ENCODE peak calls at places on chromosomes 6 and 20, in seven cellular contexts. O is hepatocyte, G is GM12878, D is mesothelial cell of epicardium, A is NCI-H82, M is NCI-H524, U is EH. W is an unnamed sample.

GRCh38 chr6:107655245-107655644 is 165.3 kb downstream of the SOBP start:
- DNase-seq in O (no peak), G (no peak), D (no peak), A (peak; percentile 69), M (peak; percentile 17), U (no peak), W (no peak)

GRCh38 chr20:10404023-10404628 is 29.9 kb downstream of the MKKS start:
- DNase-seq in O (no peak), G (no peak), D (no peak), A (no peak), M (no peak), U (no peak), W (no peak)

GRCh38 chr6:123925360-123925759 is 121.7 kb downstream of the NKAIN2 start:
- DNase-seq in O (no peak), G (peak; percentile 47), D (no peak), A (no peak), M (no peak), U (no peak), W (peak; percentile 18)

GRCh38 chr6:45378324-45378926 is 691 bp upstream of the SUPT3H start:
- DNase-seq in O (no peak), G (no peak), D (peak; percentile 23), A (peak; percentile 94), M (no peak), U (no peak), W (no peak)

GRCh38 chr20:2315440-2315778 is 19.6 kb downstream of the TGM3 start:
- DNase-seq in O (no peak), G (no peak), D (no peak), A (no peak), M (no peak), U (no peak), W (no peak)

GRCh38 chr6:133505680-133506079 is 264.5 kb downstream of the EYA4 start:
- DNase-seq in O (no peak), G (no peak), D (no peak), A (no peak), M (no peak), U (no peak), W (no peak)

GRCh38 chr20:38167851-38168760 is 3.0 kb upstream of the TGM2 start:
- DNase-seq in O (peak; percentile 52), G (no peak), D (no peak), A (peak; percentile 24), M (no peak), U (peak; percentile 97), W (peak; percentile 98)

GRCh38 chr6:109182590-109182989 is 87.3 kb downstream of the CEP57L1 start:
- DNase-seq in O (no peak), G (no peak), D (no peak), A (no peak), M (no peak), U (no peak), W (no peak)

GRCh38 chr6:170165085-170165484 is 125.8 kb downstream of the DLL1 start:
- DNase-seq in O (no peak), G (no peak), D (no peak), A (no peak), M (no peak), U (no peak), W (peak; percentile 35)

GRCh38 chr20:58695895-58696375 is 3.3 kb downstream of the NPEPL1 start:
- DNase-seq in O (no peak), G (no peak), D (no peak), A (no peak), M (no peak), U (no peak), W (no peak)

GRCh38 chr6:150567823-150568383 is 31.8 kb upstream of the PLEKHG1 start:
- DNase-seq in O (peak; percentile 26), G (no peak), D (no peak), A (peak; percentile 26), M (peak; percentile 64), U (no peak), W (peak; percentile 63)

GRCh38 chr20:23141016-23141415 is 54.9 kb upstream of the CD93 start:
- DNase-seq in O (no peak), G (no peak), D (no peak), A (no peak), M (no peak), U (no peak), W (no peak)

W was measured in A172.